ENCODE peak calls at places on chromosome 22, in eight cellular contexts. Q is GM23248, G is IMR-90, J is neural progenitor cell, B is HCT116, F is PC-9, T is fibroblast of lung, K is mammary epithelial cell. A is an unnamed sample. For H4K20me1, the result is how much of the 10 kb centered on the place peaks cover.

GRCh38 chr22:50189849-50190181 is 4.1 kb downstream of the TRABD start:
- DNase-seq in Q (no peak), G (no peak), J (no peak), B (no peak), F (no peak), T (peak), K (no peak), A (peak)

GRCh38 chr22:29117799-29118477 is 45.1 kb downstream of the KREMEN1 start:
- DNase-seq in Q (peak), G (peak), J (no peak), B (no peak), F (peak), T (peak), K (no peak), A (no peak)

GRCh38 chr22:30637701-30638114 is 2.1 kb downstream of the SLC35E4 start:
- DNase-seq in Q (peak), G (no peak), J (no peak), B (no peak), F (peak), T (no peak), K (peak), A (no peak)

GRCh38 chr22:41920271-41920976 is 5.5 kb upstream of the SHISA8 start:
- DNase-seq in Q (no peak), G (no peak), J (no peak), B (no peak), F (no peak), T (no peak), K (no peak), A (no peak)

GRCh38 chr22:27391092-27391770 is 410.3 kb downstream of the MN1 start:
- DNase-seq in Q (peak), G (no peak), J (peak), B (no peak), F (no peak), T (no peak), K (no peak), A (no peak)

GRCh38 chr22:22682807-22683667 is 38.6 kb downstream of the GGTLC2 start:
- DNase-seq in Q (peak), G (peak), J (no peak), B (no peak), F (no peak), T (peak), K (no peak), A (no peak)

GRCh38 chr22:41240377-41241132 is at the start of gene CHADL:
- DNase-seq in Q (no peak), G (no peak), J (peak), B (no peak), F (no peak), T (no peak), K (no peak), A (no peak)

GRCh38 chr22:17633217-17633997 is 4.9 kb upstream of the ATP6V1E1 start:
- DNase-seq in Q (peak), G (peak), J (no peak), B (peak), F (peak), T (peak), K (peak), A (no peak)

GRCh38 chr22:35835998-35836691 is 118.5 kb downstream of the APOL5 start:
- DNase-seq in Q (peak), G (peak), J (peak), B (peak), F (peak), T (peak), K (peak), A (no peak)

GRCh38 chr22:41770715-41771452 is 29.6 kb upstream of the CCDC134 start:
- DNase-seq in Q (peak), G (no peak), J (no peak), B (no peak), F (peak), T (no peak), K (peak), A (no peak)

GRCh38 chr22:36469094-36469710 is 12.2 kb downstream of the TXN2 start:
- DNase-seq in Q (no peak), G (no peak), J (no peak), B (no peak), F (no peak), T (no peak), K (no peak), A (no peak)

GRCh38 chr22:19996694-19997384 is 19.8 kb downstream of the ARVCF start:
- DNase-seq in Q (no peak), G (no peak), J (no peak), B (no peak), F (no peak), T (no peak), K (no peak), A (no peak)
- H3K4me2 ChIP-seq in Q (no peak), G (no peak), J (no peak), B (no peak), F (no peak), T (no peak), K (no peak), A (no peak)

GRCh38 chr22:32828150-32828549 is 26.6 kb downstream of the TIMP3 start:
- DNase-seq in Q (no peak), G (no peak), J (no peak), B (no peak), F (no peak), T (no peak), K (no peak), A (no peak)
- H4K20me1 ChIP-seq in Q (under half), G (half or more), J (under half), B (under half), F (half or more), T (under half), K (under half), A (under half)

DNA sequence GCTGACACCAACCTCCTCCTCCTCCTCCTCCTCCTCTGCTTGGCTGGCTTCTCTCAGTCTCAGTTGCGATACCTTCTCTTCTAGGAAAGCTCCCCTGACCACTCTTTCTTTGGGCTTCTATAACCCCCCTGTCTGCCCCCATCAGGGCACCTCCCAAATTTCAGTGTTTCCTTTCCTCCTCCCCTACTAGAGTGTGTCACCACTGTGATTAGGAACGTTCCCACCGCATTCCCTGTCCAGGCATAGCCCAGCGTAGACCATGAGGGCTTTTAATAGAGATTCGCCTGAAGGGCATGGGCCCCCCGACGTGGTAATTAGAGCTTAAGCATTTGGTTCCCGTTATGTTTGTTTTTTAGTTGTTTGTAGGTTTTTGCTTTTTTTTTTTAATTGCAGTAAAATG is 65.5 kb downstream of the KIAA1671 start:
- DNase-seq in Q (no peak), G (no peak), J (no peak), B (no peak), F (no peak), T (no peak), K (no peak), A (no peak)
- H3K27ac ChIP-seq in Q (no peak), G (no peak), J (no peak), B (no peak), F (no peak), T (no peak), K (no peak), A (no peak)

GRCh38 chr22:48949375-48950149 is 878.1 kb downstream of the BRD1 start:
- DNase-seq in Q (no peak), G (no peak), J (no peak), B (no peak), F (no peak), T (no peak), K (no peak), A (no peak)
- H3K4me2 ChIP-seq in Q (no peak), G (no peak), J (no peak), B (no peak), F (no peak), T (no peak), K (no peak), A (no peak)

DNA sequence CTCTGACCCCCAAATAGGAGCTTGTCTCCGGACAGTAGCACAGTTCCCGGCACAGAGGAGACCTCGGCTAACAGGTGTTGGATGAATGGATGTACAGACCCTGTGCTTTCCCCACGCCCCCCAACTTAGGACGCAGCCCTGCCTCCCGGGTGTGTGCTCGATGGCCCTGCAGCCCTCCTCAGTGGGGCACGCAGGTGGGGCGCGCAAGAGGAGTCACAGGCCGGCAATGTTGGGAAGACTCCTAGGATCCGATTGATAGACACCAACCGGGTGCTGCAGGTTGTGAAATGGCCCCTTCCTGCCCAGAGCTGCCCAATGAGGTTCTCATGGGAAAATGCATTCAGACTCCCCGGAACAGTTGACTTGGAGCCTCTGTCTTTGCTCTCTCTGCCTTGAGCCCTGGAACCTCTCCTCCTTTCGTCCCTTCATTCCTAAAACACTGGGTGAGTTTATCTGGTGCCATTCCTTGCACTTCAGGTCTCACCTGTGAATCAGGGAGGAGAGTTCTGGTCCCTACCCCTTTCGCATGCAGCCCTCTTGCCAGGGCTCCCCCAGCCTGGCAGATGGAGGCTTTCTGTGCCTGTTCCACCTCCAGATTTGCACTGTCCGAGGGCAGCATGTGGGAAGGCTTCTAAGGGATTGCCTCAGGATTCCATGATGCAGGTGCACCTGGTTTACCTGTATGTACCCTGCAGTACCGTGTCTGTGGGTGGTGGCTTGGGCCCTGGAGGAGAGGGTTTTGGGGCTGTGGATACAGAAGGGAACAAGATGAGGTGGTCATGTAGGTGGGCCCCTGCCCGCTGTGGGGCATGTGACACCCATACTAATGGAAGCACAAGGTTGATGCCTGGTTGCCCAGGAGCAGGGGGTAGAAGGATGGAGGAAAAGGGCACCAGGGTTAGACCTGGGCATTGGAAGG is 1.2 kb downstream of the MICALL1 start:
- DNase-seq in Q (peak), G (peak), J (no peak), B (no peak), F (peak), T (no peak), K (no peak), A (no peak)
- H4K20me1 ChIP-seq in Q (under half), G (under half), J (under half), B (under half), F (half or more), T (under half), K (under half), A (under half)

A was measured in DND-41.